ENCODE peak calls at places on chromosomes 7 and 10, in four cellular contexts. One of them, this sample, is unnamed.

GRCh38 chr10:75108684-75109458 is 2.6 kb upstream of the SAMD8 start:
- DNase-seq in kidney tubule cell: peak
- DNase-seq in AG04450: no peak
- DNase-seq in GM04504: no peak
- DNase-seq in this sample: no peak

GRCh38 chr10:110600487-110601101 is 33.1 kb downstream of the SMC3 start:
- DNase-seq in GM04504: peak
- DNase-seq in AG04450: peak
- DNase-seq in kidney tubule cell: peak
- DNase-seq in this sample: no peak

GRCh38 chr7:150969483-150969874 is 8.6 kb downstream of the KCNH2 start:
- DNase-seq in kidney tubule cell: no peak
- DNase-seq in AG04450: no peak
- DNase-seq in GM04504: no peak
- DNase-seq in this sample: no peak

GRCh38 chr7:30184804-30185487 is 50.2 kb downstream of the MTURN start:
- DNase-seq in AG04450: no peak
- DNase-seq in GM04504: no peak
- DNase-seq in kidney tubule cell: no peak
- DNase-seq in this sample: no peak

GRCh38 chr7:51351661-51352060 is 35.1 kb upstream of the COBL start:
- DNase-seq in GM04504: no peak
- DNase-seq in AG04450: no peak
- DNase-seq in kidney tubule cell: no peak
- DNase-seq in this sample: no peak

GRCh38 chr7:31061185-31061584 is 9.1 kb downstream of the ADCYAP1R1 start:
- DNase-seq in AG04450: no peak
- DNase-seq in kidney tubule cell: no peak
- DNase-seq in GM04504: no peak
- DNase-seq in this sample: no peak

GRCh38 chr10:125646311-125646710 is 36.7 kb downstream of the TEX36 start:
- DNase-seq in GM04504: no peak
- DNase-seq in AG04450: no peak
- DNase-seq in kidney tubule cell: no peak
- DNase-seq in this sample: no peak

GRCh38 chr7:91644251-91644650 is 236.3 kb downstream of the MTERF1 start:
- DNase-seq in GM04504: no peak
- DNase-seq in AG04450: no peak
- DNase-seq in kidney tubule cell: no peak
- DNase-seq in this sample: peak

GRCh38 chr10:5891009-5891408 is 966 bp downstream of the FBH1 start:
- DNase-seq in GM04504: no peak
- DNase-seq in kidney tubule cell: no peak
- DNase-seq in AG04450: no peak
- DNase-seq in this sample: no peak

GRCh38 chr7:107029061-107029763 is 15.3 kb upstream of the PRKAR2B start:
- DNase-seq in kidney tubule cell: no peak
- DNase-seq in AG04450: no peak
- DNase-seq in GM04504: no peak
- DNase-seq in this sample: no peak

GRCh38 chr10:93991596-93992284 is 2.0 kb upstream of the PLCE1 start:
- DNase-seq in AG04450: no peak
- DNase-seq in kidney tubule cell: peak
- DNase-seq in GM04504: peak
- DNase-seq in this sample: no peak

GRCh38 chr7:42454006-42454405 is 217.0 kb upstream of the GLI3 start:
- DNase-seq in kidney tubule cell: no peak
- DNase-seq in AG04450: no peak
- DNase-seq in GM04504: peak
- DNase-seq in this sample: peak

GRCh38 chr10:118459642-118460193 is 117.6 kb upstream of the FAM204A start:
- DNase-seq in GM04504: peak
- DNase-seq in kidney tubule cell: peak
- DNase-seq in AG04450: peak
- DNase-seq in this sample: peak

GRCh38 chr10:99685232-99686041 is 26.1 kb downstream of the ENTPD7 start:
- DNase-seq in GM04504: no peak
- DNase-seq in kidney tubule cell: peak
- DNase-seq in AG04450: no peak
- DNase-seq in this sample: no peak

GRCh38 chr10:9605231-9605630 is 1412.4 kb upstream of the CELF2 start:
- DNase-seq in AG04450: no peak
- DNase-seq in kidney tubule cell: no peak
- DNase-seq in GM04504: no peak
- DNase-seq in this sample: no peak

GRCh38 chr7:68245688-68246087 is 1249.1 kb downstream of the TYW1 start:
- DNase-seq in kidney tubule cell: peak
- DNase-seq in AG04450: no peak
- DNase-seq in GM04504: peak
- DNase-seq in this sample: no peak

This sample was measured in esophagus muscularis mucosa.